ENCODE peak calls at places on chromosomes 7 and 10, in nine cellular contexts. Q is HFF-Myc, P is A549, U is fibroblast of villous mesenchyme, J is transverse colon, B is hepatocyte, I is OCI-LY7, R is tibial nerve, X is mucosa of descending colon. L is an unnamed sample.

GRCh38 chr10:132533571-132534260 is 3.9 kb upstream of the INPP5A start:
- DNase-seq in I (no peak), J (no peak), Q (no peak), U (no peak), P (no peak), X (peak; percentile 44), R (no peak), B (no peak), L (no peak)

GRCh38 chr10:84341538-84341856 is 13.1 kb downstream of the CCSER2 start:
- DNase-seq in P (no peak), X (no peak), I (no peak), J (no peak), B (no peak), U (no peak), Q (no peak), R (no peak), L (no peak)

GRCh38 chr7:81138850-81139249 is 220.0 kb upstream of the SEMA3C start:
- DNase-seq in X (no peak), U (no peak), J (no peak), Q (no peak), B (no peak), P (no peak), I (no peak), R (no peak), L (no peak)

GRCh38 chr7:87038993-87039716 is 20.3 kb downstream of the ELAPOR2 start:
- DNase-seq in B (no peak), Q (no peak), J (no peak), I (no peak), U (no peak), R (no peak), X (no peak), P (no peak), L (no peak)

GRCh38 chr10:70518695-70519094 is 40.1 kb downstream of the PALD1 start:
- DNase-seq in I (no peak), J (no peak), P (peak; percentile 18), Q (no peak), R (no peak), U (peak; percentile 18), X (no peak), B (no peak), L (peak; percentile 8)

GRCh38 chr10:29174389-29174788 is 114.5 kb upstream of the LYZL1 start:
- DNase-seq in I (no peak), J (no peak), R (no peak), P (peak; percentile 35), B (no peak), X (no peak), U (no peak), Q (no peak), L (no peak)

GRCh38 chr7:3722396-3722846 is 421.4 kb downstream of the SDK1 start:
- DNase-seq in R (no peak), J (no peak), I (peak; percentile 35), Q (no peak), X (no peak), P (peak; percentile 26), U (peak; percentile 13), B (peak; percentile 36), L (peak; percentile 20)

GRCh38 chr7:82677493-82677892 is 233.9 kb upstream of the CACNA2D1 start:
- DNase-seq in I (peak; percentile 60), X (no peak), B (no peak), R (no peak), P (no peak), U (no peak), J (peak; percentile 11), Q (no peak), L (no peak)

GRCh38 chr7:35519971-35520809 is 174.7 kb downstream of the HERPUD2 start:
- DNase-seq in Q (peak; percentile 36), B (peak; percentile 90), P (peak; percentile 71), X (no peak), J (peak; percentile 59), R (peak; percentile 57), U (peak; percentile 66), I (peak; percentile 65), L (peak; percentile 85)

GRCh38 chr10:33612116-33612515 is 277.6 kb upstream of the NRP1 start:
- DNase-seq in Q (no peak), U (no peak), B (no peak), P (no peak), I (no peak), J (no peak), X (no peak), R (no peak), L (peak; percentile 10)

GRCh38 chr7:7522421-7522820 is 13.3 kb downstream of the COL28A1 start:
- DNase-seq in R (no peak), I (no peak), Q (no peak), B (no peak), J (no peak), X (no peak), P (no peak), U (no peak), L (no peak)

GRCh38 chr7:7349156-7349555 is 166.8 kb downstream of the C1GALT1 start:
- DNase-seq in Q (no peak), B (no peak), J (no peak), R (no peak), U (no peak), I (no peak), P (no peak), X (no peak), L (no peak)

GRCh38 chr7:112411186-112411795 is 39.0 kb upstream of the IFRD1 start:
- DNase-seq in J (peak; percentile 14), U (peak; percentile 51), I (no peak), Q (no peak), R (no peak), X (no peak), P (peak; percentile 51), B (peak; percentile 58), L (peak; percentile 74)

GRCh38 chr10:58350619-58351323 is 16.0 kb downstream of the UBE2D1 start:
- DNase-seq in J (no peak), X (no peak), I (no peak), Q (no peak), B (no peak), U (peak; percentile 54), P (no peak), R (no peak), L (no peak)

GRCh38 chr10:90588222-90588621 is 269.6 kb downstream of the HTR7 start:
- DNase-seq in I (no peak), P (no peak), B (no peak), X (no peak), Q (no peak), R (no peak), U (no peak), J (no peak), L (no peak)

GRCh38 chr7:13240349-13240748 is 552.9 kb downstream of the ARL4A start:
- DNase-seq in I (no peak), U (peak; percentile 44), R (no peak), X (no peak), Q (no peak), P (peak; percentile 76), J (no peak), B (peak; percentile 20), L (peak; percentile 41)

GRCh38 chr10:18097524-18097923 is 42.7 kb upstream of the CACNB2 start:
- DNase-seq in R (no peak), J (no peak), U (no peak), B (no peak), I (no peak), P (no peak), Q (no peak), X (no peak), L (peak; percentile 38)

GRCh38 chr7:124765401-124766352 is at the start of gene GPR37:
- DNase-seq in R (no peak), J (peak; percentile 59), Q (peak; percentile 12), I (no peak), B (peak; percentile 84), U (peak; percentile 83), P (peak; percentile 69), X (peak; percentile 72), L (peak; percentile 29)

GRCh38 chr10:80472234-80473095 is 18.4 kb downstream of the TSPAN14 start:
- DNase-seq in R (no peak), B (no peak), P (peak; percentile 52), X (no peak), U (peak; percentile 84), Q (no peak), I (peak; percentile 66), J (no peak), L (peak; percentile 97)

GRCh38 chr7:22454446-22454845 is 45.5 kb downstream of the STEAP1B start:
- DNase-seq in J (no peak), U (no peak), R (no peak), I (no peak), X (no peak), B (no peak), Q (no peak), P (no peak), L (no peak)

GRCh38 chr7:22453159-22453558 is 46.8 kb downstream of the STEAP1B start:
- DNase-seq in I (peak; percentile 68), U (no peak), X (no peak), B (no peak), P (no peak), J (no peak), Q (no peak), R (no peak), L (no peak)

GRCh38 chr7:22447759-22448158 is 52.2 kb downstream of the STEAP1B start:
- DNase-seq in P (no peak), Q (no peak), R (no peak), B (no peak), I (peak; percentile 85), X (no peak), U (no peak), J (no peak), L (no peak)

GRCh38 chr7:22457471-22457870 is 42.5 kb downstream of the STEAP1B start:
- DNase-seq in I (no peak), B (no peak), Q (no peak), X (no peak), U (no peak), R (no peak), P (no peak), J (no peak), L (no peak)

GRCh38 chr7:22452142-22452763 is 47.7 kb downstream of the STEAP1B start:
- DNase-seq in B (peak; percentile 76), X (no peak), P (peak; percentile 31), I (peak; percentile 86), R (no peak), U (peak; percentile 21), J (peak; percentile 75), Q (no peak), L (peak; percentile 38)
- TF ChIP-seq CTCF in B (peak; percentile 74), X (no peak), P (peak; percentile 61), I (peak; percentile 98), R (peak; percentile 52), U (peak; percentile 77), J (peak; percentile 58), Q (peak; percentile 83), L (peak; percentile 73)

GRCh38 chr7:84194484-84195260 is at the start of gene SEMA3A:
- DNase-seq in I (no peak), U (peak; percentile 86), J (peak; percentile 18), B (peak; percentile 78), R (no peak), X (no peak), Q (peak; percentile 79), P (peak; percentile 86), L (peak; percentile 83)
- H3K4me3 ChIP-seq in I (no peak within 1 kb of the TSS), U (peak within 1 kb of the TSS; percentile 68), J (peak within 1 kb of the TSS; percentile 42), B (peak within 1 kb of the TSS; percentile 61), R (peak within 1 kb of the TSS; percentile 51), X (no peak within 1 kb of the TSS), Q (peak within 1 kb of the TSS; percentile 82), P (peak within 1 kb of the TSS; percentile 69), L (peak within 1 kb of the TSS; percentile 63)

GRCh38 chr10:86178401-86179142 is 188.0 kb downstream of the GRID1 start:
- DNase-seq in J (no peak), X (no peak), I (peak; percentile 7), Q (no peak), R (no peak), B (peak; percentile 37), P (peak; percentile 44), U (no peak), L (no peak)
- TF ChIP-seq CTCF in J (no peak), X (no peak), I (no peak), Q (peak; percentile 34), R (no peak), B (no peak), P (peak; percentile 26), U (peak; percentile 36), L (peak; percentile 9)

GRCh38 chr7:43904533-43905208 is 1.7 kb downstream of the URGCP start:
- DNase-seq in U (no peak), I (no peak), J (no peak), P (no peak), Q (no peak), B (no peak), X (no peak), R (no peak), L (no peak)
- H3K4me3 ChIP-seq in U (peak overlapping the region; percentile 71), I (no peak overlapping the region), J (no peak overlapping the region), P (no peak overlapping the region), Q (peak overlapping the region; percentile 67), B (no peak overlapping the region), X (no peak overlapping the region), R (no peak overlapping the region), L (peak overlapping the region; percentile 76)

L was measured in fibroblast of pulmonary artery.